ENCODE peak calls at places on chromosomes 4 and X, in seven cellular contexts. L is Panc1, F is esophagus muscularis mucosa, D is GM23338, Y is GM12891, T is breast epithelium, N is HCT116. A is an unnamed sample.

GRCh38 chr4:149292422-149293055 is 523.1 kb downstream of the IQCM start:
- DNase-seq in T (no peak), L (no peak), Y (no peak), F (no peak), D (no peak), N (no peak), A (no peak)

GRCh38 chr4:138164218-138164617 is 77.9 kb downstream of the SLC7A11 start:
- DNase-seq in L (no peak), N (no peak), F (no peak), D (no peak), Y (no peak), T (no peak), A (no peak)

GRCh38 chr4:178356725-178357124 is 914.5 kb upstream of the AGA start:
- DNase-seq in Y (no peak), D (peak; percentile 37), L (no peak), F (no peak), N (peak; percentile 3), T (no peak), A (no peak)

GRCh38 chr4:66235876-66236275 is 565.6 kb upstream of the EPHA5 start:
- DNase-seq in Y (no peak), F (no peak), N (no peak), L (no peak), T (no peak), D (no peak), A (no peak)

GRCh38 chrX:1281511-1281910 is 12.9 kb downstream of the CSF2RA start:
- DNase-seq in L (no peak), Y (no peak), D (no peak), N (no peak), F (no peak), T (no peak), A (no peak)

GRCh38 chr4:48970471-48970921 is 15.6 kb upstream of the CWH43 start:
- DNase-seq in L (no peak), F (no peak), T (no peak), Y (no peak), D (no peak), N (peak; percentile 37), A (no peak)

GRCh38 chr4:70705146-70705855 is 16.5 kb upstream of the RUFY3 start:
- DNase-seq in F (peak; percentile 92), D (peak; percentile 87), Y (peak; percentile 67), T (peak; percentile 44), L (no peak), N (no peak), A (peak; percentile 85)

GRCh38 chrX:140066262-140066661 is 100.9 kb upstream of the CXorf66 start:
- DNase-seq in D (no peak), T (no peak), Y (no peak), F (no peak), L (no peak), N (no peak), A (no peak)

GRCh38 chr4:81550005-81550896 is 78.5 kb upstream of the RASGEF1B start:
- DNase-seq in L (no peak), Y (no peak), N (no peak), D (no peak), T (no peak), F (no peak), A (no peak)

GRCh38 chr4:89119166-89119565 is 7.8 kb downstream of the TIGD2 start:
- DNase-seq in D (no peak), T (no peak), F (no peak), N (no peak), Y (no peak), L (no peak), A (no peak)

GRCh38 chrX:30307466-30307865 is 1.7 kb downstream of the NR0B1 start:
- DNase-seq in D (no peak), L (no peak), N (no peak), T (no peak), F (no peak), Y (no peak), A (no peak)

GRCh38 chr4:155762351-155762750 is 3.5 kb downstream of the GUCY1B1 start:
- DNase-seq in L (no peak), D (no peak), F (no peak), N (no peak), Y (no peak), T (no peak), A (no peak)

GRCh38 chr4:150216725-150217124 is 138.5 kb downstream of the DCLK2 start:
- DNase-seq in Y (no peak), N (no peak), T (no peak), L (no peak), F (no peak), D (no peak), A (no peak)

GRCh38 chrX:119236599-119237525 is 777 bp downstream of the PGRMC1 start:
- DNase-seq in N (no peak), Y (no peak), T (no peak), L (no peak), D (no peak), F (no peak), A (peak; percentile 74)

GRCh38 chrX:20237864-20238263 is 28.8 kb downstream of the RPS6KA3 start:
- DNase-seq in T (no peak), L (no peak), N (no peak), Y (no peak), F (no peak), D (no peak), A (no peak)

GRCh38 chr4:82864336-82865001 is 26.5 kb downstream of the SEC31A start:
- DNase-seq in D (no peak), L (no peak), N (no peak), Y (no peak), T (no peak), F (no peak), A (no peak)

GRCh38 chr4:12729384-12729783 is 754.8 kb downstream of the RAB28 start:
- DNase-seq in D (peak; percentile 47), N (peak; percentile 33), Y (no peak), L (no peak), F (no peak), T (no peak), A (no peak)

GRCh38 chr4:153465583-153465921 is 608 bp upstream of the TMEM131L start:
- DNase-seq in N (peak; percentile 16), D (peak; percentile 63), Y (peak; percentile 26), T (peak; percentile 45), L (no peak), F (peak; percentile 92), A (peak; percentile 75)

GRCh38 chr4:153987291-153987690 is 198.4 kb upstream of the SFRP2 start:
- DNase-seq in F (no peak), Y (no peak), N (no peak), T (no peak), D (no peak), L (no peak), A (no peak)

GRCh38 chr4:7664106-7664505 is 229.4 kb upstream of the PSAPL1 start:
- DNase-seq in L (no peak), Y (no peak), T (no peak), F (no peak), D (no peak), N (no peak), A (no peak)

GRCh38 chrX:150365051-150365952 is 2.2 kb downstream of the MAMLD1 start:
- DNase-seq in L (no peak), D (peak; percentile 73), N (peak; percentile 35), F (no peak), Y (peak; percentile 12), T (peak; percentile 32), A (peak; percentile 87)

GRCh38 chr4:168621806-168622589 is 125.1 kb downstream of the PALLD start:
- DNase-seq in N (no peak), Y (no peak), T (no peak), F (peak; percentile 37), D (no peak), L (no peak), A (no peak)

GRCh38 chr4:32117696-32118095 is 1397.5 kb downstream of the PCDH7 start:
- DNase-seq in Y (no peak), L (no peak), N (no peak), F (no peak), D (peak; percentile 3), T (no peak), A (no peak)

DNA sequence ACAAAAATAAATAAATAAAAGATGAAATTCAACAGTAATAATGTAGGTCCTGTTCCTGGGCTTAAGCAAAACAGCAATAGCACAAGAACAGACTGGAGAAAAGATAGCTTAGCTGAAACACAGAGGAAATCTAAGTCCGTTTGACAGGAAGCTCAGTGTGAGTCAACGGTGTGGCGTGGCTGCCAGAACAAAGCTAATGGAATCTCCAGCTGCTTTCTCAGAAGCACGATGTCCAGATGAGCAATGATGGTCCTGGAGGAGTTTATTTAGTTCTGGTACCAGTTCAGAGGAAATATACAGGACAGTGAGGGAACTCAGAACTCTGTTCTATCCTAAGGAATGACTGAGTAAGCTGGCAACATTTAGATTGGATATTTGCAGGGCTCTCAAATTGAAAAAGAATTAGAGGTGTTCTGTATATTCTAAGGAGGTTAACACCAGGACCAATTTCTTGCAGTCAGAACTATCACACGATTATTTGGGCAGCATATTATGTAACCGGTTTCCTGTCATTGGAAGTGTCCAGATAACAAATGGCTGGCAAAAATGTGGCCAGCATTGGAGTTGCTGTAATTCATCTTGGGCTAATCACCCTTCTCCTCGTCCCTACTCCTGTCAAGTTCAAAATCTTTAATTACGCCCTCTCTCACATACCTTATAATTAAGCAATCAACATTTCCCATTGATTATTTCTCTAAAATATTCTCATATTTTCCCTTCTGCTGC is 12.7 kb downstream of the GAB3 start:
- DNase-seq in D (no peak), F (no peak), L (no peak), T (no peak), Y (no peak), N (no peak), A (peak; percentile 86)
- TF ChIP-seq POLR2AphosphoS5 in D (no peak), F (peak; percentile 74), L (no peak), T (no peak), Y (no peak), N (no peak), A (peak; percentile 61)

GRCh38 chr4:98747659-98748091 is 89.3 kb upstream of the TSPAN5 start:
- DNase-seq in N (peak; percentile 34), L (no peak), D (peak; percentile 9), T (no peak), F (no peak), Y (no peak), A (no peak)
- TF ChIP-seq POLR2AphosphoS5 in N (no peak), L (no peak), D (no peak), T (no peak), F (no peak), Y (no peak), A (no peak)

GRCh38 chr4:56681158-56681848 is at the start of gene HOPX:
- DNase-seq in Y (peak; percentile 20), D (no peak), N (no peak), F (no peak), T (peak; percentile 53), L (no peak), A (no peak)
- TF ChIP-seq POLR2AphosphoS5 in Y (no peak), D (no peak), N (no peak), F (no peak), T (no peak), L (no peak), A (no peak)

DNA sequence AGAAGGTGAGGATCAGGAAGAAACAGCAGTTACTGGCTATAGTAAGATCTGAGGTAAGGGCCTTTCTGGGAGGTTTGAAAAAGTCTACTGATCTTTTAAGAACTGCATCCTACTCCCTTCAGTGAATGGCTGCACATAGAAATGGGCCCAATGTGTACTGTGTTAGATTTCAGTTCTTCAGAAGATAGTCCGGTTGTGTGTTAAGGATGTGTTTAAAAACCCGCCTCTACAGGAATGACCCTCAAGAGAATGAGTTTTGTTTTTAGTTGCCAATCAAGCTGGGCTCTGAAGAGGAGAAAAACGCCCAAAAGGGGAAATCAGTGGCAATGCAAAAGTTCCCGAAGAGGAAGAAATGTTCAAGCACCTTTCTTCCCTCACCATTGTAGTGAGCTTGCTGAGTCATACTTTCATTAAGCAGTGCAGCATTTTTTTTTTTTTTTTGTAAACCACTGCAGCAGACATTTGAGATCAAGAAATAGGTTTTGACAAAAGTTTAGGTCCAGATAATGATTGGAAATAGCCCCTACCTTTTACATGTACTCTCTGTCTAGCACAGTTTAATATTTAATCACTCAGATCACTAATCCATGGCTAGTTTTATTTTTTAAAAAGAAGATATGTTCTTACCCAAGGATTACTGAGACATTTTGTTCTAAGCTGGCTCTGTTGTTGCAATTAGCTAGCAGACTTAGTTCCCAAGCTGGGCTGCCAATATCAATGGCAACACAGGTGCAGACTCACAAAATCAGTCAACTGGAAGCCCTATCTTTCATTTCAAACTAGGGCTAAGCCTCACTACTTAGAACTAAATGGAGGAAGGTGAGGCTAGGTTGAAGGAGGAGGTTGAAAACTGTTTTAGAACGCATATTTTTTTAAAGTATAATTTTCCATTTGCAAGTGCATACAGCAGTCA is 7.0 kb upstream of the TRPC5OS start:
- DNase-seq in L (no peak), Y (no peak), D (no peak), F (no peak), N (no peak), T (no peak), A (no peak)
- TF ChIP-seq POLR2AphosphoS5 in L (no peak), Y (no peak), D (no peak), F (no peak), N (no peak), T (no peak), A (no peak)

A was measured in sigmoid colon.